ENCODE peak calls at places on chromosomes 3 and 15, in six cellular contexts. W, K, A, G, E and Q are unnamed samples.
A peak's percentile ranks its signal among the peaks of the same experiment; 100 is the strongest.

GRCh38 chr15:90001062-90001682 is at the start of gene ZNF710:
- DNase-seq in E (no peak), K (peak; percentile 49), G (peak; percentile 56), A (peak; percentile 65), W (peak; percentile 67), Q (peak; percentile 85)

GRCh38 chr15:84863480-84864428 is 20.7 kb upstream of the SLC28A1 start:
- DNase-seq in W (no peak), A (peak; percentile 36), E (no peak), G (no peak), K (no peak), Q (no peak)

GRCh38 chr3:191414286-191414685 is 46.7 kb upstream of the PYDC2 start:
- DNase-seq in G (no peak), E (no peak), K (no peak), A (peak; percentile 15), W (no peak), Q (no peak)

GRCh38 chr15:63037996-63038720 is 4.4 kb upstream of the TPM1 start:
- DNase-seq in E (no peak), G (no peak), W (no peak), K (no peak), A (no peak), Q (no peak)

GRCh38 chr15:82313446-82313845 is 35.8 kb downstream of the GOLGA6L10 start:
- DNase-seq in E (no peak), W (no peak), G (no peak), K (no peak), A (no peak), Q (no peak)

GRCh38 chr3:176568189-176568588 is 629.1 kb downstream of the TBL1XR1 start:
- DNase-seq in A (no peak), G (no peak), K (no peak), W (no peak), E (no peak), Q (no peak)

GRCh38 chr3:24829011-24829581 is 334.4 kb upstream of the THRB start:
- DNase-seq in W (no peak), E (no peak), A (no peak), K (peak; percentile 23), G (peak; percentile 38), Q (no peak)

GRCh38 chr3:146313411-146314111 is 62.7 kb upstream of the PLSCR4 start:
- DNase-seq in A (peak; percentile 90), K (no peak), W (peak; percentile 5), G (no peak), E (no peak), Q (no peak)

GRCh38 chr3:125003369-125003853 is 52.4 kb downstream of the HEG1 start:
- DNase-seq in K (peak; percentile 34), E (no peak), A (peak; percentile 80), G (peak; percentile 68), W (no peak), Q (no peak)

GRCh38 chr15:39411102-39411989 is 169.5 kb upstream of the THBS1 start:
- DNase-seq in W (peak; percentile 88), G (no peak), E (no peak), A (peak; percentile 28), K (no peak), Q (no peak)

GRCh38 chr15:83462953-83463433 is 15.9 kb downstream of the SH3GL3 start:
- DNase-seq in E (no peak), A (no peak), W (no peak), G (no peak), K (no peak), Q (no peak)

GRCh38 chr3:42336103-42336502 is 70.1 kb upstream of the CCK start:
- DNase-seq in K (no peak), G (no peak), E (no peak), A (peak; percentile 66), W (no peak), Q (no peak)

GRCh38 chr15:78234515-78235040 is at the start of gene ACSBG1:
- DNase-seq in G (no peak), A (no peak), W (no peak), K (no peak), E (no peak), Q (no peak)

GRCh38 chr3:170493712-170494182 is 75.1 kb downstream of the CLDN11 start:
- DNase-seq in A (peak; percentile 94), K (no peak), W (no peak), E (no peak), G (no peak), Q (no peak)

GRCh38 chr15:73021139-73021621 is 31.1 kb upstream of the NEO1 start:
- DNase-seq in G (no peak), A (no peak), K (no peak), W (no peak), E (no peak), Q (no peak)

GRCh38 chr3:172561894-172562664 is 38.8 kb upstream of the TNFSF10 start:
- DNase-seq in E (no peak), G (no peak), K (peak; percentile 54), W (no peak), A (no peak), Q (peak; percentile 36)

GRCh38 chr3:140470962-140471361 is 206.9 kb upstream of the TRIM42 start:
- DNase-seq in E (no peak), A (peak; percentile 70), G (no peak), K (no peak), W (no peak), Q (no peak)

GRCh38 chr15:52186651-52187486 is 4.3 kb downstream of the GNB5 start:
- DNase-seq in E (no peak), W (no peak), K (no peak), G (no peak), A (no peak), Q (no peak)

GRCh38 chr3:181569356-181569940 is 142.3 kb upstream of the SOX2 start:
- DNase-seq in W (no peak), G (no peak), A (no peak), E (no peak), K (no peak), Q (no peak)

GRCh38 chr3:181568693-181569092 is 143.0 kb upstream of the SOX2 start:
- DNase-seq in K (no peak), E (no peak), W (no peak), G (no peak), A (no peak), Q (no peak)

GRCh38 chr3:181565416-181565815 is 146.3 kb upstream of the SOX2 start:
- DNase-seq in E (no peak), K (no peak), A (no peak), W (no peak), G (no peak), Q (no peak)

GRCh38 chr3:181568248-181568647 is 143.5 kb upstream of the SOX2 start:
- DNase-seq in E (no peak), A (peak; percentile 50), G (no peak), K (no peak), W (no peak), Q (no peak)

DNA sequence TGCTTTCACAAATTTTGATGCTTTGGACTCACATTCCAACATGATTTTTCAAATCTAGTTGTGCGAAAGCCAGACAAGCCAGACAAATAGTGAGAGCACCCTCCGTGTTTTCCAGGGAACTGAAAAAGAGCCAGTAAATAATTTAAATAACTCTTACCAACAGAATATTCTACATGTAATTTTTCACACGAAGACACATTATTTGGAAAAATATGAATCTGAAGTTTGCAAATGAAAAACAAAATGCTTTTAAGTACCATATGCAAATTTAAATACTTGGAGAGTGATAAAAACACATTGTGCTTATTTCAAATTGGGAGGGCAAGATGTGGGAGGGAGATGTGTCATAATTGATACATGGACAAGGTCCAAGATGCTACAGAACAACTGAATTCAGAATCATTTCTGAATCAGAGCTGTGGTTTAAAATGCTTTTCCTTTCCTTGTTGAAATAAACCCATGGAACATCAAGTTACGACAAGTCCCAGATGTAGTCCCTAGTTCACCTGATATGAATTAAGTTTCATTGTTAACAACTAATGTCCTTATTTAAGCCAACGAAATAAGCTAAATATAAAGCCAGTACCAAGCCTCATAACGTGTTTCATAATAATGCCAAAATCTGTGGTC is 144.2 kb upstream of the SOX2 start:
- DNase-seq in A (peak; percentile 85), G (no peak), E (no peak), K (no peak), W (no peak), Q (no peak)
- H3K4me3 ChIP-seq in A (no peak overlapping the region), G (no peak overlapping the region), E (no peak overlapping the region), K (no peak overlapping the region), W (no peak overlapping the region), Q (no peak overlapping the region)

GRCh38 chr3:75395601-75396315 is 268.4 kb upstream of the FRG2C start:
- DNase-seq in W (no peak), G (no peak), K (no peak), E (no peak), A (no peak), Q (no peak)
- H3K4me3 ChIP-seq in W (no peak overlapping the region), G (peak overlapping the region; percentile 39), K (no peak overlapping the region), E (peak overlapping the region; percentile 54), A (no peak overlapping the region), Q (no peak overlapping the region)

DNA sequence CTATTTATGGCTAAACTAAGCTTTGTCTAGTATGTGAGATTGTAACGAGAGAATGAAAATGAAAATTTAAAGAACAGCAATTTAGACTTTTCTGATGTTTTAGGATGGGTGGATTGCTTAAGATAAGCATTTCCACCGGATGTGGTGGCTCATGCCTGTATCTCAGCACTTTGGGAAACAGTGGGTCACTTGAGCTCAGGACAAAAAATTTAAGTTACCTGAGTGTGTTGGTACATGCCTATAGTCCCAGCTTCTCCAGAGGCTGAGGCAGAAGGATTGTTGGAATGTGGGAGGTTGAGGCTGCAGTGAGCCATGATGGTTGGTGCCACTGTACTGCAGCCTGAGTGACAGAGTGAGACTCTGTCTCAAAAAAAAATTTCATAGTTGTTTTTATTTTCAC is 3.4 kb downstream of the PPP4R2 start:
- DNase-seq in K (no peak), E (no peak), W (no peak), A (no peak), G (no peak), Q (no peak)
- H3K4me3 ChIP-seq in K (no peak overlapping the region), E (peak overlapping the region; percentile 87), W (peak overlapping the region; percentile 98), A (no peak overlapping the region), G (peak overlapping the region; percentile 76), Q (no peak overlapping the region)

GRCh38 chr15:57223887-57224286 is 152.4 kb upstream of the CGNL1 start:
- DNase-seq in G (no peak), W (no peak), K (no peak), A (no peak), E (no peak), Q (no peak)

GRCh38 chr15:57227181-57227580 is 149.1 kb upstream of the CGNL1 start:
- DNase-seq in E (no peak), W (no peak), K (no peak), G (no peak), A (no peak), Q (no peak)

GRCh38 chr15:57223345-57223744 is 153.0 kb upstream of the CGNL1 start:
- DNase-seq in W (peak; percentile 24), K (no peak), E (no peak), G (no peak), A (no peak), Q (no peak)

GRCh38 chr15:57227899-57228298 is 148.4 kb upstream of the CGNL1 start:
- DNase-seq in E (no peak), K (no peak), A (peak; percentile 91), G (no peak), W (no peak), Q (no peak)

DNA sequence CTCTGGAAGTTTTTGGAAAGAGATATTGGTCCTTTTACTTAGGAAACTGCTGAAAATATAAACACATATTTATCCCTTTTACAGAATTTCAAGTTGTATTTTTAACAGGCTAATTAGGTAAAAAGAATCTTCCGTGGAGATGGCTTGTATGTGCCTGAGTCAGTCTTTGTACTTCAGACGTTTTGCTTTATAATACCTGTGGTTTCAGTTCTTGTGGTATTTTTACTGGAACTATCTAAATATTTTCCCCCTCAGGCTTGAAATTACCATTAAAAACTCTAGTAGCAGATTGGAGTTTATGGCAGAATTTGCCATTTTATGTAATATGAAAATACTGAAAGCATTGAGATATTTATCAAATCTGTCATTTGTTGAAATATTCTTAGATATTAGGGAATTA is 151.6 kb upstream of the CGNL1 start:
- DNase-seq in E (no peak), G (no peak), A (peak; percentile 38), K (no peak), W (peak; percentile 4), Q (no peak)
- H3K4me3 ChIP-seq in E (no peak overlapping the region), G (no peak overlapping the region), A (no peak overlapping the region), K (no peak overlapping the region), W (no peak overlapping the region), Q (no peak overlapping the region)